ENCODE peak calls at places on chromosomes 11 and 22, in seven cellular contexts. B, M, L, H, G, A and C are unnamed samples.

GRCh38 chr11:116855413-116855812 is 18.0 kb upstream of the APOA1 start:
- DNase-seq in B (no peak), M (no peak), L (no peak), H (no peak), G (no peak), A (no peak), C (no peak)

GRCh38 chr22:35552186-35552842 is 11.7 kb downstream of the RASD2 start:
- DNase-seq in B (peak; percentile 94), M (peak; percentile 30), L (peak; percentile 81), H (no peak), G (no peak), A (no peak), C (peak; percentile 50)

GRCh38 chr11:122032317-122032716 is 83.7 kb downstream of the BLID start:
- DNase-seq in B (no peak), M (no peak), L (no peak), H (no peak), G (no peak), A (no peak), C (no peak)

GRCh38 chr11:111942826-111943225 is 5.7 kb downstream of the DIXDC1 start:
- DNase-seq in B (no peak), M (no peak), L (no peak), H (no peak), G (no peak), A (no peak), C (no peak)

GRCh38 chr11:10725114-10725906 is 25.7 kb upstream of the CTR9 start:
- DNase-seq in B (no peak), M (no peak), L (no peak), H (no peak), G (no peak), A (no peak), C (no peak)

GRCh38 chr11:76798202-76798581 is 15.0 kb downstream of the TSKU start:
- DNase-seq in B (peak; percentile 41), M (no peak), L (no peak), H (no peak), G (no peak), A (no peak), C (no peak)

GRCh38 chr11:73995247-73995646 is 12.6 kb upstream of the UCP2 start:
- DNase-seq in B (no peak), M (no peak), L (no peak), H (no peak), G (no peak), A (no peak), C (no peak)

GRCh38 chr11:122812612-122813011 is 25.7 kb upstream of the CRTAM start:
- DNase-seq in B (no peak), M (no peak), L (no peak), H (no peak), G (no peak), A (no peak), C (no peak)

GRCh38 chr11:123218451-123218850 is 23.4 kb upstream of the CLMP start:
- DNase-seq in B (no peak), M (peak; percentile 37), L (no peak), H (no peak), G (no peak), A (no peak), C (no peak)

GRCh38 chr11:29432719-29433325 is 584.0 kb downstream of the KCNA4 start:
- DNase-seq in B (no peak), M (peak; percentile 11), L (no peak), H (no peak), G (no peak), A (no peak), C (no peak)

DNA sequence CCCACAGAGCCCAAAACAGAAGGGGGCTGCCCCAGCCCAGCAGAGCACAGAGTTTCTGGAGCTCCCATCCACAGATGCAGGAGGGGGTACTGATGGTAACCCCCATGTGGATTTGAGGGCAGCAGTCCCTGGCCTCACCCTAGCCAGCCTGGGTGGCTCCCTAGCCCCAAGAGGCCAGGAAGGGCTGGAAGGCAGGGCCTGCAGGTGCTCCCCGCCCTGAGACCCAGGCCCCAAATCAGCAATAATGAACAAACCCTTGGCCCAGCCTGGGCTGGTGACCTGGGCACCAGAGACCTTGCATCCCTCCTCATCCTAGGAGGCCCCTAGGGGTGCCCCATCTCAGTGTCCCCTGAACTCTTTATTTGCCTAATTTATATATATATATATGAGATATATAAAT is 61.6 kb downstream of the MORC2 start:
- DNase-seq in B (no peak), M (no peak), L (no peak), H (no peak), G (no peak), A (no peak), C (no peak)
- TF ChIP-seq POLR2A in B (no peak), M (no peak), L (no peak), H (no peak), G (no peak), A (no peak), C (no peak)

GRCh38 chr11:106627694-106628093 is 390.6 kb downstream of the GUCY1A2 start:
- DNase-seq in B (no peak), M (no peak), L (no peak), H (no peak), G (no peak), A (no peak), C (no peak)
- TF ChIP-seq POLR2A in B (no peak), M (no peak), L (no peak), H (no peak), G (no peak), A (no peak), C (no peak)

DNA sequence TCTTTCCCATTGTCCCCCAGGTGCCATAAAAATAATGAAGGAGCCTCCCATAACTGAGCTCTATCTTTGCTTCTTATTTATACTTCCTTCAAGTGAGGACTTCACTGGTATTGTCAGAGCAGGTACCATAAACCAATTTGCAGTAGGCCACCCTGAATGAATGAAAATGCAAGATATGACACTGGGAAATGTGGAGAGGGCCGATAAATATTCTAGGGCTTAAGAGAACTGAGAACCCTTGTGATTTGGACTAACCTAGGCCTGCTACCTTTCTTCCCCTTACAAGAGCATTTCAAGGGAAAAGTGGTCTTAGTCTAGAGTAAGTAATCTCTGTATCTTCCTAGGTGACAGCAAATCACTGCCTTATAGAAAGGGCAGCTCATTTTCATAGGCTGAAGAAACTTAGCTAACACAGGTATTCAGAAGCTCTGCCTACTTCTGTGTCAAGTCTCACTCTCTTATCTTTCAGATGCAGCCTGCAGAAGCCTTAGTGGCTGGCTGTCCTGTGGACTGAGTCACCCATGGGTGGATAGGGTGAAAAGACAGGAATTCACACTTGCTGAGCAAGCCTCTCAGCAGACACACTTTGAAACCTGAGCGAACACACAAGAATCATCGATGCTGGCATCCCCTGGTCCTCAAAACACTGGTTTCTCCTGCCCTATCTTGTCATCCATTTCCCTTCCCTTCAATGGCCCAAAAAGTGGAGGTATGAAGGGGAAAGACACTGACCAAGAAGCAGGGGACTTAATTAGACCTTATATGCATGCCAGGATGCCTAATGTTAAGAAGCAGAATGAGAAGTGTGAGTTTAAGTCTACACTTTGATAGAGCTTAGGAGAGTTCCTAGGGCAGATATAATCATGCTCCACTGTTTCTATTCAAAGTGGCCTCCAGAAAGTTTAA is 15.2 kb downstream of the NRIP3 start:
- DNase-seq in B (no peak), M (no peak), L (no peak), H (no peak), G (no peak), A (no peak), C (no peak)
- TF ChIP-seq POLR2A in B (no peak), M (no peak), L (no peak), H (no peak), G (no peak), A (no peak), C (no peak)

DNA sequence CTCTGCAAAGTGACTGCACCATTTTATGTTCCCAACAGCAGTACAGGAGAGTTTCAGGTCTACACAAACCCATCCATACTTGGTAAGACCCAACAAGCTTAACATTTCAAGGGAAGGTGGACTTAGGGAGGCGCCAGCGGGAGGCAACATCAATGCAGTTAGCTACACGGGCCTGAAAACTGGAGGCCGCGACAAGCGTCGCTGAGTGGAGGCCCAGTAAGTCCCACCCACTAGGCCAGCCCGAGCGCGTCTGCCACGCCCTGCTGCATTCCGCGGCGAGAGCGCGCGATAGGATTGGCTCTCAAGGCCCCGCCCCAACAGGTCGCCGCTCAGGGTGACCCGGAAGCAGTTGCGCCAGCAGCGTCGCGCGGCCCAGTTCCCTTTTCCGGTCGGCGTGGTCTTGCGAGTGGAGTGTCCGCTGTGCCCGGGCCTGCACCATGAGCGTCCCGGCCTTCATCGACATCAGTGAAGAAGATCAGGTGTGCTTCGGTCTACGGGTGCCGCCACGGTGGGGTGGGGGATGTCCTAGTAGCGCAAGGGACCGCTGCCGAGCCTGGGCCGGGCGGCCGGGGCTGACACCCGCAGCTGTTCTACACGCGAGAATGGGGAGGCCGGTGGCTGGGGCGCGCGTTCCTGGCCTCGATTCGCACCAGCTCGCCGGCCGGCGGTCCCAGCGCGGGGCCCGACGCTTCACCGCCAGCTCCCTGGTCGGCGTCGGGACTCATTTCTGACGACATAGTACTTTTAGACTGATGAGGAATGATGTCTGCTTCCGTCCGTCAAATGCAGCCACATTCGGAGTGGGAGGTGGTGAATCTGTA is at the start of gene EIF3M:
- DNase-seq in B (peak; percentile 94), M (peak; percentile 99), L (peak; percentile 73), H (peak; percentile 97), G (peak; percentile 97), A (peak; percentile 98), C (peak; percentile 97)
- TF ChIP-seq POLR2A in B (peak; percentile 88), M (peak; percentile 87), L (peak; percentile 95), H (no peak), G (peak; percentile 50), A (peak; percentile 80), C (peak; percentile 82)

DNA sequence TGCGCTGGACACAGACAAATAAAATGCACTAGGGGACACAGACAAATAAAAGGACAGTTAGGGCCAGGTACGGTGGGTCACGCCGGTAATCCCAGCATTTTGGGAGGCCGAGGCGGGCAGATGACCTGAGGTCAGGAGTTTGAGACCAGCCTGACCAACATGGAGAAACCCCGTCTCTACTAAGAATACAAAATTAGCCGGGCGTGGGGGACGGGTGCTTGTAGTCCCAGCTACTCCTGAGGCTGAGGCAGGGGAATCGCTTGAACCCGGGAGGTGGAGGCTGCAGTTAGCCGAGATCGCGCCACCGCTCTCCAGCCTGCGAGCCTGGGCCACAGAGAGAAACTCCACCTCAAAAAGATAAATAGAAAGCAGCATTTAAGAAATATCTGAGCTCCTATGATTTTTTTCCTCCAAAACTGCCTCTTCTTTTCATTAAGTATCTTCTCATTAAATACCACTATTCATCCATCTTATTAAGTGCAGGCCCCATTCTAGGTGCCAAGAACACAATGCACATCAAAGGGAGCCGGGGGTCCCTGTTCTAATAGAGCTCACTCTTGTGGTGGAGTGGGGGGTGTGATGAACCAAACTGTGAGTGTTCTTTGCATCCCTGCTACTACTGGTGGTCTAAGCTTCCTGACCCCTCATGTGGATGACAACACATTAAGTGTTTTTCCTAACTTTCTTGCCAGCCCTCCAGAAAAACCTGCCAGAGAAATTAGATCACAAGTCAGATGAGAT is 766 bp upstream of the ZNHIT2 start:
- DNase-seq in B (no peak), M (no peak), L (no peak), H (no peak), G (no peak), A (peak; percentile 13), C (no peak)
- TF ChIP-seq POLR2A in B (no peak), M (no peak), L (no peak), H (no peak), G (no peak), A (no peak), C (no peak)

GRCh38 chr11:107669156-107669740 is 42.6 kb downstream of the SLN start:
- DNase-seq in B (no peak), M (no peak), L (no peak), H (no peak), G (no peak), A (no peak), C (no peak)
- TF ChIP-seq POLR2A in B (no peak), M (no peak), L (no peak), H (no peak), G (no peak), A (no peak), C (no peak)